ENCODE peak calls at places on chromosomes 1 and 21, in four cellular contexts. A is HAP-1, P is mucosa of descending colon, V is suprapubic skin. B is an unnamed sample.
A peak's percentile ranks its signal among the peaks of the same experiment; 100 is the strongest.

GRCh38 chr1:4801192-4801924 is 146.9 kb downstream of the AJAP1 start:
- DNase-seq in A (no peak), P (peak; percentile 68), V (no peak), B (no peak)

GRCh38 chr21:34885125-34885524 is 164.0 kb downstream of the RUNX1 start:
- DNase-seq in V (no peak), P (no peak), A (no peak), B (no peak)

GRCh38 chr1:225224287-225224686 is 203.6 kb downstream of the LBR start:
- DNase-seq in P (no peak), V (no peak), A (no peak), B (no peak)

GRCh38 chr21:29860346-29860745 is 79.5 kb downstream of the GRIK1 start:
- DNase-seq in A (no peak), V (no peak), P (no peak), B (no peak)

GRCh38 chr1:176691251-176692228 is 228.6 kb downstream of the PAPPA2 start:
- DNase-seq in V (no peak), P (no peak), A (peak; percentile 39), B (peak; percentile 59)

GRCh38 chr1:204079608-204079999 is 6.7 kb downstream of the SOX13 start:
- DNase-seq in P (no peak), A (no peak), V (no peak), B (no peak)

GRCh38 chr1:156399355-156400125 is 30.5 kb downstream of the RHBG start:
- DNase-seq in P (no peak), A (no peak), V (no peak), B (no peak)

GRCh38 chr1:174998569-174999215 is 1.1 kb upstream of the CACYBP start:
- DNase-seq in A (peak; percentile 55), V (peak; percentile 82), P (peak; percentile 55), B (peak; percentile 73)

GRCh38 chr1:18319099-18319498 is 161.6 kb upstream of the KLHDC7A start:
- DNase-seq in P (no peak), V (no peak), A (no peak), B (no peak)

GRCh38 chr1:18077657-18078215 is 29.9 kb upstream of the IGSF21 start:
- DNase-seq in V (no peak), P (no peak), A (no peak), B (peak; percentile 37)

GRCh38 chr1:109299087-109299983 is 7.5 kb downstream of the MYBPHL start:
- DNase-seq in A (no peak), P (no peak), V (no peak), B (no peak)

GRCh38 chr1:2088434-2088833 is 38.2 kb downstream of the PRKCZ start:
- DNase-seq in P (no peak), V (no peak), A (no peak), B (no peak)

GRCh38 chr1:246618240-246618639 is 52.0 kb downstream of the CNST start:
- DNase-seq in A (no peak), V (no peak), P (no peak), B (no peak)
- H3K4me3 ChIP-seq in A (no peak overlapping the region), V (no peak overlapping the region), P (no peak overlapping the region), B (no peak overlapping the region)

DNA sequence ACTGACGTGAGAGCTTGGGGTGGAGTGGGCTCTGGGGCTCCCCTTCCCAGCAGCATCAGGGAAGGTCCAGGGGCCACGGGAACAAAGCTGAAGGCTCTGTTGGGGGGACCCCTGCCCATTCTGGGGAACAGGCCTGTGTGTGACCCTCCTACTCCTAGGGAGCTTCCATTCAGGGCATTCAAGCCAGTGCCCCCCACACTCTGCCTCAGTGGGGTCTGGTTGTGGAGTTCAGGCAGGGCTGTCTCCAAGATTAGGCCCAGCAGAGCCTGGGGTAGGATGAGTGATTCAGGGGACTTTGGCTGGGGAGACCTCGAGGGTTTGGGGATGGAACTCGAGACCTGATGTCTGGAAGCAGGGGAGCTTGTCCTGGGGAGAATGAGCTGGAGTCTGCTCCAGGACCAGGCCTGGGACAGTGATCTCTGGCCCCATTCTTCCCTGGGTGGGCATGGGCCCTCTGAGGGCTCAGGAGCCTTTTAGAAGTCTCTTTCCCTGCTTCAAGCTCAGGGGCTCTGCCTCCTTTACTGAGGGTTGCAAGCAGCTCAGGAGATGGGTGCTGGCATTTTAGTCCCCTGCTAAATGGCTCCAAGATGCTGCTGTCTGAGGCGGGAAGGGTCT is 81.7 kb downstream of the PTPRU start:
- DNase-seq in A (no peak), P (no peak), V (no peak), B (no peak)
- H3K4me3 ChIP-seq in A (no peak overlapping the region), P (no peak overlapping the region), V (no peak overlapping the region), B (no peak overlapping the region)

GRCh38 chr1:40255231-40255630 is 2.8 kb upstream of the ZMPSTE24 start:
- DNase-seq in P (no peak), A (no peak), V (no peak), B (no peak)

GRCh38 chr1:40256401-40257084 is 1.5 kb upstream of the ZMPSTE24 start:
- DNase-seq in P (no peak), V (no peak), A (no peak), B (no peak)

GRCh38 chr1:40258445-40258769 is 371 bp downstream of the ZMPSTE24 start:
- DNase-seq in P (no peak), A (no peak), V (no peak), B (no peak)

GRCh38 chr1:40257688-40258444 is at the start of gene ZMPSTE24:
- DNase-seq in V (peak; percentile 97), A (peak; percentile 97), P (peak; percentile 95), B (peak; percentile 98)

DNA sequence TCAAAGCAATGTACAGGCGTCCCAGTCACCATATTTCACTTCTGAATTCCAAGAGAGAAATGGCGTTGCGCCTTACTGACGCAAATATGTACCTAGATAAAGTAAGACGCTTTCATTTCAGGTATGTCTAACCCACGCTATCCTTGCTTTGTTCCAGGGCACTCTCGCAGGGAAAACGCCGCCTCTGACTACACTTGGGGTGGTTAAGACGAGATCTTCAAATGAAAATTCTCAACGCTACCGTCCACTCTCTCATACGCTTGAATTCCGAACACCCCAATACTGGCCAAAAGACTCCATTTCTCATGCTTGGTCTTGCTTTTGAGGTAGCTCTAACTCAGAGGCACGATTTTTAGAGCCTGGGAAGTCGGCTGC is 736 bp upstream of the ZMPSTE24 start:
- DNase-seq in V (no peak), A (no peak), P (no peak), B (no peak)
- H3K4me3 ChIP-seq in V (peak overlapping the region; percentile 89), A (peak overlapping the region; percentile 85), P (peak overlapping the region; percentile 73), B (peak overlapping the region; percentile 98)

GRCh38 chr1:39701092-39701460 is 9.8 kb upstream of the HPCAL4 start:
- DNase-seq in P (no peak), A (no peak), V (no peak), B (no peak)
- H3K4me3 ChIP-seq in P (no peak overlapping the region), A (no peak overlapping the region), V (peak overlapping the region; percentile 6), B (no peak overlapping the region)

GRCh38 chr1:244952280-244952933 is 88.1 kb upstream of the HNRNPU start:
- DNase-seq in P (no peak), A (no peak), V (no peak), B (no peak)

GRCh38 chr1:244955661-244956060 is 91.3 kb upstream of the HNRNPU start:
- DNase-seq in A (peak; percentile 24), P (no peak), V (no peak), B (no peak)

GRCh38 chr1:244954358-244954757 is 90.0 kb upstream of the HNRNPU start:
- DNase-seq in V (no peak), P (no peak), A (no peak), B (no peak)

GRCh38 chr1:244953865-244954264 is 89.5 kb upstream of the HNRNPU start:
- DNase-seq in A (no peak), P (no peak), V (no peak), B (no peak)

DNA sequence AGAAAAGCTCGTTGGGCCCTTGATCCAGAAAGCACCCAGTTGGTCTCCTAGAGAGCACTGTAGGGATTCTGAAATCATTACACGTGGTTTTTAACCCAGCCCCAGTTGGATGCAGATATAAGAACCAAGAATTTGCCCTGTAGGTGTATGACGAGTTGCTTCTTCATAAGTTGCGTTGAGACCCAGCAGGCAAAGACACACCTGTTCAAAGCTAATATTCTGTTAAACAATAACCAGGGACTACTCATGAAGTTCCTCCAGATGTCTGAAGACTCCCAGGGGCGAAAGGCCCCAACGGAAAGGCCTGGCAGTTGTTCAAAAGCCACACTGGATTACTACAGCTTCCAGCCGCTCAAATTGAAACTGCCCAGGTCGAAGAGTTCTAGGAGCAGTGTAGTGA is 88.6 kb upstream of the HNRNPU start:
- DNase-seq in V (no peak), P (peak; percentile 75), A (no peak), B (no peak)
- H3K4me3 ChIP-seq in V (no peak overlapping the region), P (no peak overlapping the region), A (no peak overlapping the region), B (no peak overlapping the region)

GRCh38 chr1:41355761-41356160 is 5.5 kb upstream of the FOXO6 start:
- DNase-seq in A (no peak), V (peak; percentile 23), P (no peak), B (no peak)

GRCh38 chr1:41355356-41355755 is 5.9 kb upstream of the FOXO6 start:
- DNase-seq in A (no peak), V (peak; percentile 43), P (no peak), B (no peak)

GRCh38 chr1:41358152-41358937 is 2.9 kb upstream of the FOXO6 start:
- DNase-seq in A (peak; percentile 10), V (peak; percentile 66), P (peak; percentile 52), B (no peak)

GRCh38 chr1:41357451-41358151 is 3.6 kb upstream of the FOXO6 start:
- DNase-seq in P (no peak), V (peak; percentile 67), A (no peak), B (peak; percentile 60)

DNA sequence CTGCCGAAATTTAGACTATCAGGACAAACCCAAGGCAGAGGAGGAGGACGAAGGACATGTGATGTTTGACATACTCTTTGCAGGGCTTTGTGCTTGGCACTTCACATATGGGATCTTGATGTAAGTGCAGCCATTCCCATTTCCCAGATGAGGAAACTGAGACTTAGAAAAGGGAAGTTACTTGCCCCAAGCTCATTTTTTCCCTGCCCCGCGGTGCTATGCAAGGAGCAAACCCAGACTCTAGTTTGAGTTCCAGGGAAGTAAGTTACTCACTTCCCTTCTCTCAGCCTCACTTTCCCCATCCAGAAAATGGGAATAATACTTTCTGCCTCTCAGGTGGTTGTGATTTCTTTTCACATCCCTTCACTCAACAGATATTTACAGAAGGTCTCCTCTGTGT is 4.5 kb upstream of the FOXO6 start:
- DNase-seq in V (peak; percentile 1), A (no peak), P (no peak), B (no peak)
- H3K4me3 ChIP-seq in V (no peak overlapping the region), A (no peak overlapping the region), P (no peak overlapping the region), B (no peak overlapping the region)

DNA sequence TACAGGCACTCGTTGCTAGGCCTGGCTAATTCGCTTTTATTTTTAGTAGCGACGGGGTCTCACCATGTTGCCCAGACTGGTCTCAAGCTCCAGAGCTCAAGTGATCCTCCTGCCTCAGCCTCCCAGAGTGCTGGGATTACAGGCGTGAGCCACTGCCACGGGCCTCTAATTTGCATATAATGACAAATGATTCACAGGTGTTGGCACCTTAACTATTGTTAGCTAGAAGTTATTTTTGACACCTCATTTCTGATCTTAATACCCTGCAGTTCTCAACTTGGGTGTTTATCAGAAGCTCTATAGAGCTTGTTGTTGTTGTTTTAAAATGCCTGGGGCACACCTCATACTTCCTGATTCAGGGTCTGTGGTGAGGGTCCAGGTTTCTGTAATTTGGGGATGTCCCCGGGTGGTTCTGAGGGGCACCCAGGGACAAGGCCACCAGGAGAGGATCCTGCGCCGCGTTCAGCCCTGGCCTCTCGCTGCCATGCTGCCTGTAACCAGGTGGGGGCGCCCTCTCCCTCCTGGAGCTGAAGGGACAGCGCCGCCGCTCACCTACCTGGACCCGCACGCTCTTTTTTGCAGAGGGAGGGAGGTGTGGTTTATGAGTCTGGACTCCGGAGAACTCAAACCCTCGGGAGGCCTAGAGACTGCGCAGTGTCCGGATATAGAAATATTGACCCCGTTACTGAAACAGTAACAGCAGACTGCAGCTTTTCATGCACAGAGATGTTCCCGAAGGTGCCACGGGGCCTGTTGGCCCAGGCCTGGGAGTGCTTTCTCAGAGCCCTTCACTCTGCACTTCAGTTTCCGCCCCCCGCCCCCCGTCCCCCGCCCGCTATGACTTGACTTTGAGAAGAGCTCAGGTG is 23.0 kb upstream of the NEK2 start:
- DNase-seq in A (peak; percentile 93), P (peak; percentile 89), V (peak; percentile 86), B (peak; percentile 31)
- H3K4me3 ChIP-seq in A (no peak overlapping the region), P (no peak overlapping the region), V (peak overlapping the region; percentile 22), B (peak overlapping the region; percentile 21)

B was measured in Jurkat, Clone E6-1.